ENCODE peak calls at places on chromosomes 3 and 15, in seven cellular contexts. One of them, this sample, is unnamed.

GRCh38 chr3:94440767-94441493 is 378.1 kb downstream of the NSUN3 start:
- DNase-seq in CD8-positive, alpha-beta memory T cell: no peak
- DNase-seq in heart right ventricle: no peak
- DNase-seq in mammary epithelial cell: peak; percentile 51
- DNase-seq in fibroblast of lung: peak; percentile 92
- DNase-seq in neuronal stem cell: no peak
- DNase-seq in SJSA1: peak; percentile 77
- DNase-seq in this sample: no peak

GRCh38 chr15:83436513-83437158 is 10.5 kb upstream of the SH3GL3 start:
- DNase-seq in heart right ventricle: no peak
- DNase-seq in neuronal stem cell: peak; percentile 37
- DNase-seq in fibroblast of lung: peak; percentile 58
- DNase-seq in mammary epithelial cell: peak; percentile 61
- DNase-seq in SJSA1: peak; percentile 27
- DNase-seq in CD8-positive, alpha-beta memory T cell: no peak
- DNase-seq in this sample: no peak

GRCh38 chr15:58224068-58224467 is 85.9 kb downstream of the AQP9 start:
- DNase-seq in SJSA1: no peak
- DNase-seq in mammary epithelial cell: no peak
- DNase-seq in neuronal stem cell: no peak
- DNase-seq in heart right ventricle: peak; percentile 57
- DNase-seq in CD8-positive, alpha-beta memory T cell: no peak
- DNase-seq in fibroblast of lung: peak; percentile 21
- DNase-seq in this sample: peak; percentile 35

GRCh38 chr15:51367322-51367976 is 26.0 kb downstream of the GLDN start:
- DNase-seq in fibroblast of lung: peak; percentile 31
- DNase-seq in neuronal stem cell: no peak
- DNase-seq in SJSA1: peak; percentile 78
- DNase-seq in CD8-positive, alpha-beta memory T cell: no peak
- DNase-seq in heart right ventricle: no peak
- DNase-seq in mammary epithelial cell: no peak
- DNase-seq in this sample: peak; percentile 75

GRCh38 chr3:107217161-107217560 is 160.1 kb upstream of the CCDC54 start:
- DNase-seq in neuronal stem cell: no peak
- DNase-seq in fibroblast of lung: peak; percentile 95
- DNase-seq in CD8-positive, alpha-beta memory T cell: no peak
- DNase-seq in heart right ventricle: no peak
- DNase-seq in mammary epithelial cell: peak; percentile 95
- DNase-seq in SJSA1: peak; percentile 86
- DNase-seq in this sample: no peak

GRCh38 chr3:88589131-88589530 is 439.4 kb downstream of the C3orf38 start:
- DNase-seq in mammary epithelial cell: no peak
- DNase-seq in SJSA1: no peak
- DNase-seq in CD8-positive, alpha-beta memory T cell: no peak
- DNase-seq in fibroblast of lung: no peak
- DNase-seq in neuronal stem cell: no peak
- DNase-seq in heart right ventricle: no peak
- DNase-seq in this sample: no peak

GRCh38 chr15:88299502-88299901 is 43.0 kb upstream of the NTRK3 start:
- DNase-seq in CD8-positive, alpha-beta memory T cell: no peak
- DNase-seq in neuronal stem cell: no peak
- DNase-seq in heart right ventricle: no peak
- DNase-seq in mammary epithelial cell: no peak
- DNase-seq in SJSA1: no peak
- DNase-seq in fibroblast of lung: no peak
- DNase-seq in this sample: no peak

GRCh38 chr3:140219923-140220452 is 285.0 kb downstream of the CLSTN2 start:
- DNase-seq in neuronal stem cell: no peak
- DNase-seq in fibroblast of lung: no peak
- DNase-seq in heart right ventricle: no peak
- DNase-seq in CD8-positive, alpha-beta memory T cell: no peak
- DNase-seq in mammary epithelial cell: no peak
- DNase-seq in SJSA1: no peak
- DNase-seq in this sample: no peak

GRCh38 chr3:178823556-178824229 is 247.9 kb downstream of the ZMAT3 start:
- DNase-seq in heart right ventricle: no peak
- DNase-seq in CD8-positive, alpha-beta memory T cell: no peak
- DNase-seq in SJSA1: no peak
- DNase-seq in mammary epithelial cell: no peak
- DNase-seq in neuronal stem cell: no peak
- DNase-seq in fibroblast of lung: no peak
- DNase-seq in this sample: peak; percentile 37

GRCh38 chr3:128841926-128842920 is 37.2 kb upstream of the ACAD9 start:
- DNase-seq in heart right ventricle: no peak
- DNase-seq in mammary epithelial cell: no peak
- DNase-seq in neuronal stem cell: no peak
- DNase-seq in SJSA1: no peak
- DNase-seq in CD8-positive, alpha-beta memory T cell: no peak
- DNase-seq in fibroblast of lung: no peak
- DNase-seq in this sample: no peak

GRCh38 chr3:196600359-196600758 is 31.9 kb downstream of the FBXO45 start:
- DNase-seq in SJSA1: no peak
- DNase-seq in CD8-positive, alpha-beta memory T cell: no peak
- DNase-seq in neuronal stem cell: no peak
- DNase-seq in mammary epithelial cell: no peak
- DNase-seq in fibroblast of lung: no peak
- DNase-seq in heart right ventricle: no peak
- DNase-seq in this sample: no peak

GRCh38 chr15:96889734-96890480 is 559.4 kb downstream of the NR2F2 start:
- DNase-seq in fibroblast of lung: no peak
- DNase-seq in heart right ventricle: no peak
- DNase-seq in mammary epithelial cell: no peak
- DNase-seq in neuronal stem cell: no peak
- DNase-seq in CD8-positive, alpha-beta memory T cell: no peak
- DNase-seq in SJSA1: peak; percentile 35
- DNase-seq in this sample: no peak

GRCh38 chr3:71415708-71416108 is 167.8 kb downstream of the FOXP1 start:
- DNase-seq in heart right ventricle: no peak
- DNase-seq in CD8-positive, alpha-beta memory T cell: no peak
- DNase-seq in neuronal stem cell: no peak
- DNase-seq in SJSA1: no peak
- DNase-seq in mammary epithelial cell: no peak
- DNase-seq in fibroblast of lung: peak; percentile 60
- DNase-seq in this sample: no peak

GRCh38 chr3:16632395-16632794 is 27.2 kb upstream of the DAZL start:
- DNase-seq in neuronal stem cell: no peak
- DNase-seq in mammary epithelial cell: no peak
- DNase-seq in CD8-positive, alpha-beta memory T cell: no peak
- DNase-seq in heart right ventricle: no peak
- DNase-seq in SJSA1: no peak
- DNase-seq in fibroblast of lung: no peak
- DNase-seq in this sample: no peak

DNA sequence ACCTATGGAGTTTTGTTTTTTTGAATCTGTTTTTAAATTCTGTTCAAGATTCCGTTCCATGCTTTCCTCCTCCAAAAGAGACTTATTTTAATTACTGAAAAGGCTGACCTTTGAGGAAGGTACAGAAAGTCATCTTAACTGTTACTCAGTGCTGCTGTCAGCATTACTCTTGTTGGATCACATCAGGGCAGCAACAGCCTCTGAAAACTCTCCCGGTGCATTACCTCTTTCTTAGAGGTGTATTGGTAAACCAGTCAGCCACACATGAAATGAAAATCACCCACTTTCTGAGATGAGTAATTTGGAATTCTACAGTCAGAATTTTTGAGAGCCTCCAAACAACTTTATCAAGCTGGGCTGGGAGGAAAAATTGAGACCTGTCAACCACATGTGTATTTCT is 88.5 kb upstream of the LIMD1 start:
- DNase-seq in fibroblast of lung: no peak
- DNase-seq in neuronal stem cell: no peak
- DNase-seq in mammary epithelial cell: no peak
- DNase-seq in heart right ventricle: no peak
- DNase-seq in CD8-positive, alpha-beta memory T cell: no peak
- DNase-seq in SJSA1: no peak
- DNase-seq in this sample: no peak
- H3K4me3 ChIP-seq in fibroblast of lung: no peak overlapping the region
- H3K4me3 ChIP-seq in neuronal stem cell: no peak overlapping the region
- H3K4me3 ChIP-seq in mammary epithelial cell: no peak overlapping the region
- H3K4me3 ChIP-seq in heart right ventricle: no peak overlapping the region
- H3K4me3 ChIP-seq in CD8-positive, alpha-beta memory T cell: no peak overlapping the region
- H3K4me3 ChIP-seq in SJSA1: no peak overlapping the region
- H3K4me3 ChIP-seq in this sample: no peak overlapping the region

GRCh38 chr3:46926447-46926846 is 48.9 kb downstream of the PTH1R start:
- DNase-seq in fibroblast of lung: no peak
- DNase-seq in neuronal stem cell: no peak
- DNase-seq in heart right ventricle: no peak
- DNase-seq in mammary epithelial cell: no peak
- DNase-seq in SJSA1: no peak
- DNase-seq in CD8-positive, alpha-beta memory T cell: no peak
- DNase-seq in this sample: no peak

GRCh38 chr3:46924921-46925584 is 47.5 kb downstream of the PTH1R start:
- DNase-seq in fibroblast of lung: no peak
- DNase-seq in neuronal stem cell: no peak
- DNase-seq in SJSA1: no peak
- DNase-seq in mammary epithelial cell: no peak
- DNase-seq in CD8-positive, alpha-beta memory T cell: no peak
- DNase-seq in heart right ventricle: no peak
- DNase-seq in this sample: no peak

GRCh38 chr3:46925585-46925934 is 48.0 kb downstream of the PTH1R start:
- DNase-seq in SJSA1: no peak
- DNase-seq in fibroblast of lung: no peak
- DNase-seq in mammary epithelial cell: no peak
- DNase-seq in CD8-positive, alpha-beta memory T cell: no peak
- DNase-seq in heart right ventricle: peak; percentile 81
- DNase-seq in neuronal stem cell: no peak
- DNase-seq in this sample: peak; percentile 88

GRCh38 chr3:46926871-46927717 is 49.5 kb downstream of the CCDC12 start:
- DNase-seq in fibroblast of lung: no peak
- DNase-seq in SJSA1: no peak
- DNase-seq in heart right ventricle: no peak
- DNase-seq in mammary epithelial cell: no peak
- DNase-seq in CD8-positive, alpha-beta memory T cell: no peak
- DNase-seq in neuronal stem cell: no peak
- DNase-seq in this sample: no peak

DNA sequence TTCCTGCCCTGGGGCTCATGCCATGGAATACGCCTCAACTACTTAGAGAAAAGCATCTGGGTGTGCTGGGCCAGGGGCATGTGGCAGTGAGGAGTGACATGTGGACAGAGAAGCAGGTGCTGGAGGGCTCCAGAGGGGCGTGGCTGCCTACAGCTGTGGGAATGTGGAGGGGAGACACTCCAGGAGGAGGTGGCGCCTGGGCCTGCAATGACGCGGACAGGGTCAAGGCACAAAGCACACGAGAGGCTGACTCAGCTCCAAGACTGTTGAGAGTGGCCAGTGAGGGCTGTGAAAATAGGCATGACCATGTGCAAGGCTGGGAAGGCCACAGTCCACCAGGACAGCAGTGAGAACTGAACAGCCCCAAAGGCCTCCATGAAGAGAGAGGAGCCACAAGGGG is 48.5 kb downstream of the PTH1R start:
- DNase-seq in heart right ventricle: no peak
- DNase-seq in fibroblast of lung: peak; percentile 79
- DNase-seq in CD8-positive, alpha-beta memory T cell: no peak
- DNase-seq in mammary epithelial cell: no peak
- DNase-seq in neuronal stem cell: no peak
- DNase-seq in SJSA1: no peak
- DNase-seq in this sample: no peak
- H3K27ac ChIP-seq in heart right ventricle: peak overlapping the region; percentile 83
- H3K27ac ChIP-seq in fibroblast of lung: peak overlapping the region; percentile 77
- H3K27ac ChIP-seq in CD8-positive, alpha-beta memory T cell: no peak overlapping the region
- H3K27ac ChIP-seq in mammary epithelial cell: no peak overlapping the region
- H3K27ac ChIP-seq in neuronal stem cell: no peak overlapping the region
- H3K27ac ChIP-seq in SJSA1: no peak overlapping the region
- H3K27ac ChIP-seq in this sample: peak overlapping the region; percentile 64

DNA sequence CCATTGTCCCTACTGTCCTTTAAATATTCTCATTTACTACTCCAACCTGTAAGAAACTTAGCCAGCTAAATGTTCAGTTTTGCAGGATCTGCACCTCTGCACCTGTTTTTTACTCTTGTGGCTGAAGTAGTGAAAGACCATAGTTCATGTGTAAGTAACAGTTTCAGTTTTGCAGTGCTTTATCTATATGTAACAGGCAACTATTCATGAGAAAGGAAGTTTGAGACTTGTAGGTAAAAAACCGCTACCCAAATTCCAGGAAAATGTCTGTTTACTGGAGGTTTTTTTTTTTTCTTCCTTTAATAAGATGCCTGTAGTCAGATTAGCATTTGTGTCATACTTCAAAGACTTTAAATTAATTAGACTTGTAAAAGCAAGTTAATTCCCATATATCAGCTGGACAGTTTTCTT is 25.4 kb upstream of the MBNL1 start:
- DNase-seq in SJSA1: no peak
- DNase-seq in CD8-positive, alpha-beta memory T cell: no peak
- DNase-seq in fibroblast of lung: no peak
- DNase-seq in neuronal stem cell: no peak
- DNase-seq in heart right ventricle: no peak
- DNase-seq in mammary epithelial cell: no peak
- DNase-seq in this sample: no peak
- H3K4me1 ChIP-seq in SJSA1: peaks cover 31% of the 10 kb centered on the region
- H3K4me1 ChIP-seq in CD8-positive, alpha-beta memory T cell: peaks cover 55% of the 10 kb centered on the region
- H3K4me1 ChIP-seq in fibroblast of lung: no peaks in the 10 kb centered on the region
- H3K4me1 ChIP-seq in neuronal stem cell: no peaks in the 10 kb centered on the region
- H3K4me1 ChIP-seq in heart right ventricle: no peaks in the 10 kb centered on the region
- H3K4me1 ChIP-seq in mammary epithelial cell: peaks cover 14% of the 10 kb centered on the region
- H3K4me1 ChIP-seq in this sample: no peaks in the 10 kb centered on the region

GRCh38 chr3:122918576-122919290 is 108.8 kb downstream of the SEMA5B start:
- DNase-seq in fibroblast of lung: peak; percentile 22
- DNase-seq in CD8-positive, alpha-beta memory T cell: no peak
- DNase-seq in heart right ventricle: no peak
- DNase-seq in SJSA1: no peak
- DNase-seq in mammary epithelial cell: no peak
- DNase-seq in neuronal stem cell: no peak
- DNase-seq in this sample: no peak

GRCh38 chr3:122921791-122922651 is 105.5 kb downstream of the SEMA5B start:
- DNase-seq in CD8-positive, alpha-beta memory T cell: no peak
- DNase-seq in mammary epithelial cell: no peak
- DNase-seq in fibroblast of lung: no peak
- DNase-seq in neuronal stem cell: peak; percentile 15
- DNase-seq in SJSA1: no peak
- DNase-seq in heart right ventricle: no peak
- DNase-seq in this sample: no peak

GRCh38 chr3:122916580-122916979 is 111.0 kb downstream of the SEMA5B start:
- DNase-seq in SJSA1: no peak
- DNase-seq in fibroblast of lung: no peak
- DNase-seq in heart right ventricle: no peak
- DNase-seq in CD8-positive, alpha-beta memory T cell: no peak
- DNase-seq in mammary epithelial cell: no peak
- DNase-seq in neuronal stem cell: no peak
- DNase-seq in this sample: no peak

GRCh38 chr3:122920986-122921385 is 106.6 kb downstream of the SEMA5B start:
- DNase-seq in fibroblast of lung: no peak
- DNase-seq in mammary epithelial cell: no peak
- DNase-seq in CD8-positive, alpha-beta memory T cell: no peak
- DNase-seq in neuronal stem cell: no peak
- DNase-seq in heart right ventricle: no peak
- DNase-seq in SJSA1: no peak
- DNase-seq in this sample: no peak

DNA sequence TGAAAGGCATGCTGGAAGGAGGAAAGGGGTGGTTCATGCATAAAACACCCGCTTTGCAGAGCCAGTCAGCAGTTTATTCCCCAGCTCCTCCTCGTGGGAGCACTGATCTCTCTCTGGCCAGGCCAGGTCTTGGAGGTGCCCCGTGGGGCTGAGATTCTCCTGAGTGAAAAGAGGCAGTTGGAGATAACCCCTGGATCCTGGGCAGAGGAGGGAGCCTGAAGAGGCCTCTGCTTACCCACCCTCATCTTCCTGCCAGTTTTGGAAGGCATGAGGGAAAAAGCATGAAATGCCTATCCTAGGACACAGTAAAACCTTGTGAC is 108.3 kb downstream of the SEMA5B start:
- DNase-seq in neuronal stem cell: no peak
- DNase-seq in heart right ventricle: no peak
- DNase-seq in CD8-positive, alpha-beta memory T cell: no peak
- DNase-seq in SJSA1: no peak
- DNase-seq in mammary epithelial cell: no peak
- DNase-seq in fibroblast of lung: no peak
- DNase-seq in this sample: no peak
- H3K4me3 ChIP-seq in neuronal stem cell: no peak overlapping the region
- H3K4me3 ChIP-seq in heart right ventricle: no peak overlapping the region
- H3K4me3 ChIP-seq in CD8-positive, alpha-beta memory T cell: no peak overlapping the region
- H3K4me3 ChIP-seq in SJSA1: no peak overlapping the region
- H3K4me3 ChIP-seq in mammary epithelial cell: no peak overlapping the region
- H3K4me3 ChIP-seq in fibroblast of lung: no peak overlapping the region
- H3K4me3 ChIP-seq in this sample: no peak overlapping the region

This sample was measured in right cardiac atrium.